ENCODE peak calls at places on chromosomes 4 and X, in seven cellular contexts. F, G, J, Q, A, Y and W are unnamed samples.
A peak's percentile ranks its signal among the peaks of the same experiment; 100 is the strongest.

GRCh38 chr4:143699331-143700059 is 980 bp downstream of the FREM3 start:
- DNase-seq in F (no peak), G (no peak), J (no peak), Q (no peak), A (no peak), Y (no peak), W (no peak)

GRCh38 chrX:44244008-44244407 is 99.5 kb downstream of the EFHC2 start:
- DNase-seq in F (no peak), G (no peak), J (peak; percentile 44), Q (no peak), A (peak; percentile 4), Y (no peak), W (no peak)

GRCh38 chr4:39812500-39812899 is 114.6 kb downstream of the UBE2K start:
- DNase-seq in F (no peak), G (no peak), J (peak; percentile 8), Q (no peak), A (no peak), Y (no peak), W (peak; percentile 5)

GRCh38 chr4:44985152-44985551 is 258.8 kb upstream of the GNPDA2 start:
- DNase-seq in F (no peak), G (no peak), J (no peak), Q (no peak), A (no peak), Y (no peak), W (no peak)

GRCh38 chr4:67366341-67366861 is 178.9 kb downstream of the CENPC start:
- DNase-seq in F (no peak), G (no peak), J (no peak), Q (no peak), A (no peak), Y (no peak), W (no peak)

GRCh38 chrX:49204709-49205108 is 4.7 kb upstream of the SYP start:
- DNase-seq in F (no peak), G (no peak), J (no peak), Q (no peak), A (no peak), Y (no peak), W (no peak)

GRCh38 chr4:108175966-108176365 is 7.2 kb upstream of the LEF1 start:
- DNase-seq in F (no peak), G (no peak), J (no peak), Q (no peak), A (no peak), Y (no peak), W (no peak)

GRCh38 chr4:39205000-39205399 is 22.7 kb downstream of the WDR19 start:
- DNase-seq in F (no peak), G (no peak), J (no peak), Q (no peak), A (no peak), Y (peak; percentile 4), W (no peak)

GRCh38 chr4:42600578-42600977 is 56.3 kb downstream of the ATP8A1 start:
- DNase-seq in F (no peak), G (no peak), J (no peak), Q (no peak), A (no peak), Y (no peak), W (no peak)

GRCh38 chrX:109261279-109261678 is 220.6 kb downstream of the GUCY2F start:
- DNase-seq in F (no peak), G (no peak), J (no peak), Q (no peak), A (no peak), Y (no peak), W (no peak)

GRCh38 chr4:7208509-7209451 is 16.4 kb downstream of the SORCS2 start:
- DNase-seq in F (no peak), G (no peak), J (no peak), Q (no peak), A (no peak), Y (no peak), W (no peak)